ENCODE peak calls at places on chromosomes 16 and 17, in four cellular contexts. One of them, this sample, is unnamed.

GRCh38 chr16:57128787-57129389 is 36.5 kb downstream of the CPNE2 start:
- DNase-seq in AG04450: no peak
- DNase-seq in ovary: no peak
- DNase-seq in dorsolateral prefrontal cortex: no peak
- DNase-seq in this sample: no peak

GRCh38 chr17:17572010-17572785 is 19.3 kb downstream of the PEMT start:
- DNase-seq in AG04450: no peak
- DNase-seq in ovary: no peak
- DNase-seq in dorsolateral prefrontal cortex: no peak
- DNase-seq in this sample: no peak

GRCh38 chr16:23965137-23965733 is 129.5 kb downstream of the PRKCB start:
- DNase-seq in AG04450: no peak
- DNase-seq in ovary: no peak
- DNase-seq in dorsolateral prefrontal cortex: no peak
- DNase-seq in this sample: no peak

GRCh38 chr17:80254396-80255241 is 6.0 kb upstream of the RNF213 start:
- DNase-seq in AG04450: peak; percentile 68
- DNase-seq in ovary: no peak
- DNase-seq in dorsolateral prefrontal cortex: no peak
- DNase-seq in this sample: peak; percentile 76

GRCh38 chr17:65794572-65794971 is 233.1 kb upstream of the AXIN2 start:
- DNase-seq in AG04450: no peak
- DNase-seq in ovary: no peak
- DNase-seq in dorsolateral prefrontal cortex: no peak
- DNase-seq in this sample: no peak

GRCh38 chr16:86531193-86531550 is 20.8 kb downstream of the FOXF1 start:
- DNase-seq in AG04450: no peak
- DNase-seq in ovary: peak; percentile 87
- DNase-seq in dorsolateral prefrontal cortex: peak; percentile 77
- DNase-seq in this sample: no peak

GRCh38 chr16:68281368-68282063 is 17.2 kb downstream of the SLC7A6 start:
- DNase-seq in AG04450: no peak
- DNase-seq in ovary: no peak
- DNase-seq in dorsolateral prefrontal cortex: no peak
- DNase-seq in this sample: no peak

GRCh38 chr17:19554393-19554792 is 20.7 kb downstream of the SLC47A1 start:
- DNase-seq in AG04450: no peak
- DNase-seq in ovary: peak; percentile 78
- DNase-seq in dorsolateral prefrontal cortex: no peak
- DNase-seq in this sample: no peak

GRCh38 chr17:42050360-42051012 is at the start of gene C17orf113:
- DNase-seq in AG04450: no peak
- DNase-seq in ovary: peak; percentile 57
- DNase-seq in dorsolateral prefrontal cortex: peak; percentile 51
- DNase-seq in this sample: no peak
- TF ChIP-seq CTCF in AG04450: peak; percentile 5
- TF ChIP-seq CTCF in ovary: no peak
- TF ChIP-seq CTCF in dorsolateral prefrontal cortex: peak; percentile 44
- TF ChIP-seq CTCF in this sample: peak; percentile 29

GRCh38 chr17:40076101-40076498 is 13.3 kb downstream of the THRA start:
- DNase-seq in AG04450: no peak
- DNase-seq in ovary: no peak
- DNase-seq in dorsolateral prefrontal cortex: no peak
- DNase-seq in this sample: no peak

GRCh38 chr17:40074175-40074512 is 11.4 kb downstream of the THRA start:
- DNase-seq in AG04450: no peak
- DNase-seq in ovary: no peak
- DNase-seq in dorsolateral prefrontal cortex: no peak
- DNase-seq in this sample: no peak

GRCh38 chr17:40074871-40075215 is 12.1 kb downstream of the THRA start:
- DNase-seq in AG04450: no peak
- DNase-seq in ovary: no peak
- DNase-seq in dorsolateral prefrontal cortex: no peak
- DNase-seq in this sample: no peak

GRCh38 chr17:40076595-40076994 is 13.8 kb downstream of the THRA start:
- DNase-seq in AG04450: no peak
- DNase-seq in ovary: no peak
- DNase-seq in dorsolateral prefrontal cortex: no peak
- DNase-seq in this sample: no peak

GRCh38 chr17:40075216-40076100 is 12.7 kb downstream of the THRA start:
- DNase-seq in AG04450: no peak
- DNase-seq in ovary: peak; percentile 80
- DNase-seq in dorsolateral prefrontal cortex: peak; percentile 80
- DNase-seq in this sample: no peak
- H3K4me3 ChIP-seq in AG04450: no peak overlapping the region
- H3K4me3 ChIP-seq in ovary: no peak overlapping the region
- H3K4me3 ChIP-seq in dorsolateral prefrontal cortex: peak overlapping the region; percentile 63
- H3K4me3 ChIP-seq in this sample: no peak overlapping the region

GRCh38 chr16:49469323-49469670 is 95.7 kb downstream of the C16orf78 start:
- DNase-seq in AG04450: no peak
- DNase-seq in ovary: no peak
- DNase-seq in dorsolateral prefrontal cortex: no peak
- DNase-seq in this sample: no peak

GRCh38 chr16:49469930-49470451 is 96.4 kb downstream of the C16orf78 start:
- DNase-seq in AG04450: no peak
- DNase-seq in ovary: peak; percentile 6
- DNase-seq in dorsolateral prefrontal cortex: no peak
- DNase-seq in this sample: no peak

GRCh38 chr16:49467540-49468372 is 94.2 kb downstream of the C16orf78 start:
- DNase-seq in AG04450: no peak
- DNase-seq in ovary: no peak
- DNase-seq in dorsolateral prefrontal cortex: no peak
- DNase-seq in this sample: no peak

GRCh38 chr16:49470550-49470949 is 96.9 kb downstream of the C16orf78 start:
- DNase-seq in AG04450: no peak
- DNase-seq in ovary: no peak
- DNase-seq in dorsolateral prefrontal cortex: no peak
- DNase-seq in this sample: no peak

GRCh38 chr16:49468611-49469322 is 95.2 kb downstream of the C16orf78 start:
- DNase-seq in AG04450: no peak
- DNase-seq in ovary: peak; percentile 5
- DNase-seq in dorsolateral prefrontal cortex: no peak
- DNase-seq in this sample: no peak
- TF ChIP-seq CTCF in AG04450: no peak
- TF ChIP-seq CTCF in ovary: no peak
- TF ChIP-seq CTCF in dorsolateral prefrontal cortex: no peak
- TF ChIP-seq CTCF in this sample: no peak

GRCh38 chr16:35906440-35906839 is 2447.0 kb downstream of the TP53TG3F start:
- DNase-seq in AG04450: no peak
- DNase-seq in ovary: no peak
- DNase-seq in dorsolateral prefrontal cortex: no peak
- DNase-seq in this sample: no peak
- H3K4me3 ChIP-seq in AG04450: no peak overlapping the region
- H3K4me3 ChIP-seq in ovary: no peak overlapping the region
- H3K4me3 ChIP-seq in dorsolateral prefrontal cortex: no peak overlapping the region
- H3K4me3 ChIP-seq in this sample: no peak overlapping the region

GRCh38 chr17:49365667-49366066 is 3.6 kb upstream of the ZNF652 start:
- DNase-seq in AG04450: no peak
- DNase-seq in ovary: no peak
- DNase-seq in dorsolateral prefrontal cortex: no peak
- DNase-seq in this sample: no peak
- TF ChIP-seq CTCF in AG04450: no peak
- TF ChIP-seq CTCF in ovary: no peak
- TF ChIP-seq CTCF in dorsolateral prefrontal cortex: no peak
- TF ChIP-seq CTCF in this sample: peak; percentile 44

DNA sequence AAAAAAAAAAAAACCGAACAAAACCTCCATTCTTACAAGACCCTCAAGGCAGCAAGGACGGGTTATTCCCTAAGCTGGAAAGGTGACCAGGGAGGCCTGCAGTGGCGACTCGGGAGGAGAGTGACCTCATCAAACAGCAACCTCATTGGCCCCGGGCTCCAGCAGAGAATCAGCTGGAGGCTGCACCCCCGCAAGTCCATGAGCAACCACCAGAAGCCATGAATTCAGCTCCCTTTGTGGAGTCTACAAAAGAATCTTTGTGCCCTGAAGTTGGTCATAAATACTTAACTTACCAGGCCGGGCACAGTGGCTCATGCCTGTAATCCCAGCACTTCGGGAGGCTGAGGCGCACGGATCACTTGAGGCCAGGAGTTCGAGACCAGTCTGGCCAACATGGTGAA is 80.9 kb upstream of the CREBBP start:
- DNase-seq in AG04450: no peak
- DNase-seq in ovary: no peak
- DNase-seq in dorsolateral prefrontal cortex: peak; percentile 29
- DNase-seq in this sample: no peak
- H3K4me3 ChIP-seq in AG04450: no peak overlapping the region
- H3K4me3 ChIP-seq in ovary: no peak overlapping the region
- H3K4me3 ChIP-seq in dorsolateral prefrontal cortex: peak overlapping the region; percentile 67
- H3K4me3 ChIP-seq in this sample: no peak overlapping the region

GRCh38 chr17:44205962-44206824 is 6.5 kb upstream of the ATXN7L3 start:
- DNase-seq in AG04450: no peak
- DNase-seq in ovary: no peak
- DNase-seq in dorsolateral prefrontal cortex: no peak
- DNase-seq in this sample: no peak
- TF ChIP-seq CTCF in AG04450: peak; percentile 37
- TF ChIP-seq CTCF in ovary: no peak
- TF ChIP-seq CTCF in dorsolateral prefrontal cortex: no peak
- TF ChIP-seq CTCF in this sample: peak; percentile 48

DNA sequence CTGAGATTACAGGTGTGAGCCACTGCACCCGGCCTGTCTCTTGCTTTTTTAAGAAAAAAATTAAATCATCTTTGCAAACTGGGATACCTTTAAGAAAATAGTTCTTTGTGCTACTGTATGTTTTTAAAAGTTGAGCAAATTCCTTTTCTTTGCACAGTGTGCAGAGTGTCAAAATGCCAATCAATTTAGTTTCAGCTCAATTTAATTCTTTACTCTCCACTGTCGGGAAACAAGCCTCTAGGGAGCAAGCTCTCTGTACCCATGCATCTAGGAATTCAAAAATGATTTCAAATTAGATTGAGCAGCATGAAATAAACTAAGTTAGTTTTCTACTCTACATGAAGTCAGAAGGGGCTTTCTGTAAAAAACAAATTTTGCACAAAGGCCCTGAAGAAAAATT is 141.5 kb upstream of the CORO6 start:
- DNase-seq in AG04450: no peak
- DNase-seq in ovary: no peak
- DNase-seq in dorsolateral prefrontal cortex: no peak
- DNase-seq in this sample: no peak
- H3K4me3 ChIP-seq in AG04450: no peak overlapping the region
- H3K4me3 ChIP-seq in ovary: no peak overlapping the region
- H3K4me3 ChIP-seq in dorsolateral prefrontal cortex: no peak overlapping the region
- H3K4me3 ChIP-seq in this sample: no peak overlapping the region